ENCODE peak calls at places on chromosome 6, in four cellular contexts. U, Z, P and F are unnamed samples.

GRCh38 chr6:144898052-144898689 is 613.0 kb downstream of the UTRN start:
- DNase-seq in U (no peak), Z (peak; percentile 52), P (no peak), F (no peak)

GRCh38 chr6:54286141-54286540 is 22.1 kb upstream of the TINAG start:
- DNase-seq in U (no peak), Z (no peak), P (no peak), F (no peak)

GRCh38 chr6:134123666-134124208 is 71.3 kb upstream of the SLC2A12 start:
- DNase-seq in U (no peak), Z (peak; percentile 84), P (no peak), F (no peak)

GRCh38 chr6:124294572-124294971 is 490.9 kb downstream of the NKAIN2 start:
- DNase-seq in U (no peak), Z (no peak), P (no peak), F (no peak)

GRCh38 chr6:159037746-159038290 is 7.0 kb downstream of the TAGAP start:
- DNase-seq in U (no peak), Z (no peak), P (no peak), F (no peak)

GRCh38 chr6:82842721-82843120 is 222.9 kb downstream of the UBE3D start:
- DNase-seq in U (no peak), Z (peak; percentile 90), P (no peak), F (no peak)

GRCh38 chr6:52286798-52287432 is 2.4 kb upstream of the MCM3 start:
- DNase-seq in U (peak; percentile 63), Z (peak; percentile 82), P (peak; percentile 63), F (peak; percentile 78)

GRCh38 chr6:161104966-161105365 is 113.4 kb downstream of the MAP3K4 start:
- DNase-seq in U (no peak), Z (peak; percentile 5), P (no peak), F (no peak)

GRCh38 chr6:165766457-165766856 is 103.4 kb upstream of the PDE10A start:
- DNase-seq in U (peak; percentile 24), Z (no peak), P (no peak), F (no peak)

GRCh38 chr6:29909995-29910394 is 32.3 kb upstream of the HLA-A start:
- DNase-seq in U (no peak), Z (peak; percentile 15), P (no peak), F (no peak)

GRCh38 chr6:154386848-154387717 is 30.5 kb upstream of the IPCEF1 start:
- DNase-seq in U (no peak), Z (peak; percentile 89), P (no peak), F (no peak)

GRCh38 chr6:380234-381218 is 11.0 kb upstream of the IRF4 start:
- DNase-seq in U (no peak), Z (no peak), P (no peak), F (no peak)

GRCh38 chr6:124770131-124770530 is 192.1 kb upstream of the RNF217 start:
- DNase-seq in U (no peak), Z (no peak), P (no peak), F (no peak)

GRCh38 chr6:80145509-80145908 is 39.0 kb downstream of the BCKDHB start:
- DNase-seq in U (no peak), Z (peak; percentile 53), P (no peak), F (no peak)

GRCh38 chr6:111823831-111824607 is 49.2 kb downstream of the FYN start:
- DNase-seq in U (no peak), Z (peak; percentile 89), P (peak; percentile 73), F (no peak)

GRCh38 chr6:53565886-53566285 is 21.0 kb upstream of the GCLC start:
- DNase-seq in U (no peak), Z (peak; percentile 8), P (no peak), F (no peak)

GRCh38 chr6:68008445-68008844 is 626.6 kb upstream of the ADGRB3 start:
- DNase-seq in U (no peak), Z (no peak), P (no peak), F (no peak)

GRCh38 chr6:27078734-27079357 is 168.7 kb upstream of the PRSS16 start:
- DNase-seq in U (peak; percentile 25), Z (peak; percentile 88), P (peak; percentile 36), F (peak; percentile 66)

GRCh38 chr6:108948252-108948651 is 100.0 kb downstream of the ARMC2 start:
- DNase-seq in U (no peak), Z (peak; percentile 36), P (no peak), F (no peak)

GRCh38 chr6:166999845-167000253 is 652 bp downstream of the CEP43 start:
- DNase-seq in U (no peak), Z (peak; percentile 59), P (no peak), F (no peak)

GRCh38 chr6:15663057-15663638 is 320 bp upstream of the DTNBP1 start:
- DNase-seq in U (no peak), Z (no peak), P (no peak), F (no peak)

GRCh38 chr6:157148391-157149323 is 174.7 kb downstream of the TMEM242 start:
- DNase-seq in U (peak; percentile 82), Z (peak; percentile 89), P (no peak), F (no peak)

GRCh38 chr6:138188278-138188923 is 26.7 kb downstream of the ARFGEF3 start:
- DNase-seq in U (no peak), Z (no peak), P (no peak), F (no peak)

GRCh38 chr6:5181494-5182287 is 79.1 kb downstream of the LYRM4 start:
- DNase-seq in U (no peak), Z (peak; percentile 37), P (no peak), F (no peak)

GRCh38 chr6:29884261-29884660 is 56.6 kb downstream of the HLA-G start:
- DNase-seq in U (no peak), Z (no peak), P (no peak), F (no peak)

GRCh38 chr6:106114492-106114891 is 28.4 kb downstream of the PRDM1 start:
- DNase-seq in U (no peak), Z (no peak), P (peak; percentile 64), F (no peak)

GRCh38 chr6:22737331-22737730 is 168.0 kb downstream of the HDGFL1 start:
- DNase-seq in U (peak; percentile 24), Z (peak; percentile 51), P (no peak), F (no peak)

GRCh38 chr6:128310061-128310460 is 210.3 kb downstream of the PTPRK start:
- DNase-seq in U (no peak), Z (no peak), P (no peak), F (no peak)

GRCh38 chr6:87393026-87393622 is 14.6 kb upstream of the CFAP206 start:
- DNase-seq in U (peak; percentile 30), Z (peak; percentile 90), P (peak; percentile 51), F (no peak)

GRCh38 chr6:56259163-56259562 is 11.8 kb upstream of the COL21A1 start:
- DNase-seq in U (no peak), Z (peak; percentile 35), P (no peak), F (no peak)

GRCh38 chr6:125188037-125188436 is 34.5 kb downstream of the TPD52L1 start:
- DNase-seq in U (no peak), Z (peak; percentile 34), P (no peak), F (no peak)

GRCh38 chr6:149335924-149336323 is 18.4 kb downstream of the TAB2 start:
- DNase-seq in U (no peak), Z (peak; percentile 46), P (no peak), F (no peak)

DNA sequence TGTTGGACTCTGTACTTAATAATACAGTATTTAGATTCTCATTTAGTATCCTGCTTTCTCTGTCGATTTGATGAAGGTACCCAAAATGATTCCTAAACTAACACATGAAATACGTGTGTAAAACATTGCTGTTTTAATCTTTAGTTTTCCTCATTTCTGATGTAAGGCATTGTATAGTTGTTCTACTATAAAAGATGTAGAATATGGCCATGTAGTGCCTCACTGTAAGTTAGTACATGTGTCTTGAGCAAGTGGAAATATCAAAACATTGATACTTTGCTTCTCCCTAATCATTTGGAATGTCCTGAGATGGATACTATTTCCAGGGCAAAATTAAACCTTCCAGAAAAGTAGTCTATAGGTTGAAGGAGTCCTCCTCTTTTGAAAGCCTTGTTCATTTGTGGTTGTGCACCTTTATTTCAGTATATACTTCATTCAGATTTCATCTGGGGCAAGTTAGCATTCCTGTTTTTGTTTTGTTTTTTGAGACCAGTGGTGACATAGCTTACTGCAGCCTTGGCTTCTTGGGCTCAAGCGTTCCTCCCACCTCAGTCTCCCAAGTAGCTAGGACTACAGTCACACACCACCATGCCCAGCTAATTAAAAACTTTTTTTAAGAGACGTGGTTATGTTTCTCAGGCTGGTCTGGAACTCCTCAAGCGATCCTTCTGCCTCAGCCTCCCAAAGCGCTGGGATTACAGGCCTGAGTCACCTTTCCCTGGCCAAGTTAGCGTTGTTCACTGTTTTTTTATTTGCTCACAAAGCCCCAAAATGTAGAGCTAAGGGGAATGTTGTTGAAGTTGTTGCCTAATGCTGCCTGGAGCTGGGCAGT is 11.6 kb downstream of the SRSF3 start:
- DNase-seq in U (no peak), Z (peak; percentile 43), P (no peak), F (no peak)
- H3K4me1 ChIP-seq in U (peaks cover 91% of the 10 kb centered on the region), Z (peaks cover 70% of the 10 kb centered on the region), P (peaks cover 96% of the 10 kb centered on the region), F (peaks cover 68% of the 10 kb centered on the region)

GRCh38 chr6:118350881-118351430 is 197.1 kb upstream of the PLN start:
- DNase-seq in U (no peak), Z (peak; percentile 30), P (no peak), F (no peak)
- H3K4me1 ChIP-seq in U (no peaks in the 10 kb centered on the region), Z (no peaks in the 10 kb centered on the region), P (no peaks in the 10 kb centered on the region), F (no peaks in the 10 kb centered on the region)

GRCh38 chr6:90425161-90425641 is 128.6 kb upstream of the BACH2 start:
- DNase-seq in U (no peak), Z (no peak), P (peak; percentile 41), F (no peak)

GRCh38 chr6:90424580-90424979 is 127.9 kb upstream of the BACH2 start:
- DNase-seq in U (no peak), Z (no peak), P (no peak), F (no peak)

GRCh38 chr6:90417385-90417784 is 120.7 kb upstream of the BACH2 start:
- DNase-seq in U (no peak), Z (no peak), P (no peak), F (no peak)

GRCh38 chr6:90420495-90420894 is 123.9 kb upstream of the BACH2 start:
- DNase-seq in U (no peak), Z (no peak), P (no peak), F (no peak)

DNA sequence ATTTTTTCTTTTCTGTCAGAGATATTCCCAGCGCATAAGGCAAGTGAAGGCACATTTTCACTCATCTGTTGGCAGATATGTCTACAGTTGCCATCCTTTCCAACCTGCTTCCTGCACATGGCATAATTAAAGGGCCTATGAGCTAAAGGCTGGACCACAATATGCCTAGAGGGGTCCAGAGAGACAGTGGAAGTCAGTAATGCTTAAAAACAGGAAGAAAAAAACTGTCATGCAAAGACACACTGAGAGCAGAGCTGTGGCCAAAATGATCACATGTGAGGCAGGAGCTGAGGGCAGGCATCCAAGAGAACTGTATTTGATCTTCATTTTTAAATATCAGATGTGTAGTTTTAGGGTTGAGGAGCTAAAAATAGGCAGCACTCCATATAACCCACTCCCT is 125.0 kb upstream of the BACH2 start:
- DNase-seq in U (no peak), Z (no peak), P (no peak), F (no peak)
- H3K4me1 ChIP-seq in U (peaks cover 4% of the 10 kb centered on the region), Z (no peaks in the 10 kb centered on the region), P (peaks cover 20% of the 10 kb centered on the region), F (no peaks in the 10 kb centered on the region)

GRCh38 chr6:41626917-41627316 is 11.4 kb upstream of the MDFI start:
- DNase-seq in U (no peak), Z (no peak), P (no peak), F (peak; percentile 15)

GRCh38 chr6:41629128-41629527 is 9.1 kb upstream of the MDFI start:
- DNase-seq in U (no peak), Z (no peak), P (no peak), F (no peak)

GRCh38 chr6:41630946-41631345 is 7.3 kb upstream of the MDFI start:
- DNase-seq in U (no peak), Z (no peak), P (no peak), F (no peak)

GRCh38 chr6:41633235-41633634 is 5.0 kb upstream of the MDFI start:
- DNase-seq in U (no peak), Z (no peak), P (no peak), F (no peak)

GRCh38 chr6:41630069-41630468 is 8.2 kb upstream of the MDFI start:
- DNase-seq in U (no peak), Z (no peak), P (no peak), F (peak; percentile 25)
- H3K4me1 ChIP-seq in U (peaks cover 6% of the 10 kb centered on the region), Z (peaks cover 3% of the 10 kb centered on the region), P (no peaks in the 10 kb centered on the region), F (peaks cover 7% of the 10 kb centered on the region)

GRCh38 chr6:36126121-36126520 is 4.2 kb upstream of the MAPK13 start:
- DNase-seq in U (no peak), Z (no peak), P (no peak), F (no peak)
- H3K4me1 ChIP-seq in U (peaks cover 11% of the 10 kb centered on the region), Z (peaks cover 32% of the 10 kb centered on the region), P (peaks cover 73% of the 10 kb centered on the region), F (peaks cover 39% of the 10 kb centered on the region)